ENCODE peak calls at places on chromosomes 1 and 21, in five cellular contexts. J is left ventricle myocardium inferior; D is psoas muscle; X is glutamatergic neuron; Y is stimulated activated effector memory CD8-positive, alpha-beta T cell treated with anti-CD3 and anti-CD28 coated beads, Interleukin-12 subunit alpha, Interleukin-12 subunit beta, amount 100 ng/mL, for 72 hours. B is an unnamed sample.

GRCh38 chr1:227949341-227949921 is 1.7 kb upstream of the WNT9A start:
- DNase-seq in J (no peak), D (no peak), X (no peak), Y (no peak), B (no peak)

GRCh38 chr1:174262747-174263241 is 103.5 kb downstream of the RABGAP1L start:
- DNase-seq in J (no peak), D (no peak), X (no peak), Y (no peak), B (no peak)

GRCh38 chr1:38047603-38048146 is 1.1 kb upstream of the POU3F1 start:
- DNase-seq in J (no peak), D (no peak), X (no peak), Y (no peak), B (no peak)

GRCh38 chr1:92909321-92909720 is 51.9 kb downstream of the DIPK1A start:
- DNase-seq in J (no peak), D (no peak), X (no peak), Y (no peak), B (no peak)

GRCh38 chr1:27142464-27142863 is 12.5 kb downstream of the SLC9A1 start:
- DNase-seq in J (no peak), D (no peak), X (no peak), Y (no peak), B (no peak)

GRCh38 chr1:46689326-46689725 is 17.7 kb downstream of the TEX38 start:
- DNase-seq in J (no peak), D (no peak), X (no peak), Y (no peak), B (no peak)

GRCh38 chr1:202692959-202693555 is 17.2 kb downstream of the SYT2 start:
- DNase-seq in J (peak), D (peak), X (peak), Y (peak), B (peak)

GRCh38 chr21:36120304-36120902 is 14.5 kb upstream of the CBR3 start:
- DNase-seq in J (peak), D (peak), X (no peak), Y (no peak), B (peak)

GRCh38 chr1:172719694-172720138 is 60.8 kb downstream of the FASLG start:
- DNase-seq in J (no peak), D (no peak), X (no peak), Y (no peak), B (no peak)

GRCh38 chr1:206578959-206579358 is 33.3 kb downstream of the EIF2D start:
- DNase-seq in J (no peak), D (no peak), X (no peak), Y (no peak), B (no peak)